ENCODE peak calls at places on chromosome 17, in six cellular contexts. K, U, W, Z, X and N are unnamed samples.

GRCh38 chr17:83055911-83056582 is 23.4 kb upstream of the METRNL start:
- DNase-seq in K (peak; percentile 67), X (peak; percentile 73), W (no peak), U (peak; percentile 81), Z (no peak), N (no peak)

GRCh38 chr17:59416184-59416583 is 84.7 kb downstream of the YPEL2 start:
- DNase-seq in K (no peak), W (no peak), Z (no peak), X (no peak), U (no peak), N (no peak)

GRCh38 chr17:65956814-65957213 is 235.1 kb downstream of the CEP112 start:
- DNase-seq in W (no peak), U (no peak), X (peak; percentile 17), K (no peak), Z (no peak), N (no peak)

GRCh38 chr17:81189670-81190530 is 23.9 kb upstream of the AATK start:
- DNase-seq in K (no peak), Z (no peak), X (no peak), U (no peak), W (no peak), N (no peak)

GRCh38 chr17:32310927-32311568 is 30.9 kb downstream of the C17orf75 start:
- DNase-seq in Z (no peak), W (no peak), K (no peak), X (no peak), U (no peak), N (no peak)

GRCh38 chr17:48037036-48037881 is at the start of gene COPZ2:
- DNase-seq in W (peak; percentile 48), X (no peak), Z (peak; percentile 64), U (peak; percentile 47), K (no peak), N (no peak)

GRCh38 chr17:82487898-82488297 is 29.4 kb downstream of the NARF start:
- DNase-seq in W (no peak), K (no peak), X (no peak), U (no peak), Z (no peak), N (no peak)

GRCh38 chr17:28380572-28380907 is 9.0 kb downstream of the SARM1 start:
- DNase-seq in K (no peak), Z (no peak), X (no peak), W (no peak), U (no peak), N (no peak)

GRCh38 chr17:62600805-62601204 is 26.7 kb upstream of the MRC2 start:
- DNase-seq in U (no peak), W (no peak), X (no peak), K (no peak), Z (no peak), N (no peak)

GRCh38 chr17:14755002-14755401 is 454.1 kb downstream of the HS3ST3B1 start:
- DNase-seq in W (no peak), U (no peak), K (no peak), Z (no peak), X (no peak), N (no peak)

GRCh38 chr17:80695979-80696378 is 151.3 kb downstream of the RPTOR start:
- DNase-seq in K (no peak), Z (no peak), W (no peak), X (no peak), U (no peak), N (no peak)

GRCh38 chr17:43003542-43004172 is 2.9 kb upstream of the IFI35 start:
- DNase-seq in X (no peak), Z (no peak), W (no peak), U (peak; percentile 30), K (no peak), N (no peak)

GRCh38 chr17:29469251-29469650 is 79.1 kb downstream of the TAOK1 start:
- DNase-seq in K (no peak), W (no peak), X (no peak), U (no peak), Z (no peak), N (no peak)

GRCh38 chr17:4600563-4600962 is 16.2 kb downstream of the SMTNL2 start:
- DNase-seq in U (no peak), W (no peak), X (no peak), K (no peak), Z (no peak), N (no peak)